ENCODE peak calls at places on chromosomes 13 and 19, in six cellular contexts. A, X, C, J, L and V are unnamed samples.

GRCh38 chr13:24851546-24851945 is 87.6 kb downstream of the RNF17 start:
- DNase-seq in X (no peak), J (no peak), L (peak; percentile 13), A (no peak), C (no peak), V (no peak)

GRCh38 chr13:89352384-89352783 is 1681.2 kb downstream of the SLITRK5 start:
- DNase-seq in J (no peak), L (no peak), A (no peak), C (no peak), X (no peak), V (no peak)

GRCh38 chr19:3801412-3802096 is 15.4 kb upstream of the MATK start:
- DNase-seq in X (peak; percentile 76), L (peak; percentile 60), J (peak; percentile 53), A (peak; percentile 77), C (no peak), V (no peak)

GRCh38 chr19:5093297-5093858 is 124.5 kb downstream of the KDM4B start:
- DNase-seq in A (peak; percentile 87), J (peak; percentile 79), C (peak; percentile 73), X (no peak), L (no peak), V (no peak)

GRCh38 chr19:33916792-33917191 is 120.1 kb downstream of the KCTD15 start:
- DNase-seq in X (no peak), C (no peak), J (no peak), L (no peak), A (no peak), V (no peak)

GRCh38 chr13:70043685-70044084 is 63.9 kb upstream of the ATXN8OS start:
- DNase-seq in J (no peak), A (no peak), L (no peak), X (no peak), C (no peak), V (no peak)

GRCh38 chr19:8210660-8211101 is 1.5 kb downstream of the CERS4 start:
- DNase-seq in J (no peak), X (no peak), A (no peak), L (no peak), C (no peak), V (no peak)

GRCh38 chr13:77779461-77780272 is 82.2 kb downstream of the SLAIN1 start:
- DNase-seq in L (peak; percentile 61), C (peak; percentile 48), X (no peak), A (no peak), J (no peak), V (no peak)

GRCh38 chr13:90800082-90800746 is 547.3 kb upstream of the MIR17HG start:
- DNase-seq in L (no peak), X (peak; percentile 72), J (peak; percentile 58), C (no peak), A (peak; percentile 87), V (peak; percentile 90)

GRCh38 chr13:20465218-20465879 is 60.3 kb downstream of the CRYL1 start:
- DNase-seq in C (no peak), L (no peak), X (no peak), J (no peak), A (no peak), V (no peak)

GRCh38 chr19:12984683-12985048 is 10.6 kb upstream of the NFIX start:
- DNase-seq in L (no peak), X (no peak), A (peak; percentile 62), J (no peak), C (no peak), V (no peak)

GRCh38 chr19:38512277-38512676 is 78.8 kb downstream of the RYR1 start:
- DNase-seq in C (no peak), J (no peak), A (no peak), L (no peak), X (no peak), V (no peak)

GRCh38 chr13:112931028-112931934 is 37.7 kb upstream of the MCF2L start:
- DNase-seq in A (no peak), X (no peak), J (peak; percentile 53), C (peak; percentile 78), L (peak; percentile 76), V (no peak)

GRCh38 chr13:69264362-69265334 is 843.0 kb upstream of the ATXN8OS start:
- DNase-seq in A (no peak), X (no peak), J (no peak), C (no peak), L (no peak), V (no peak)

GRCh38 chr13:98517576-98518310 is 59.2 kb downstream of the STK24 start:
- DNase-seq in L (no peak), C (no peak), A (no peak), X (no peak), J (no peak), V (no peak)

GRCh38 chr13:46647514-46648065 is 94.6 kb downstream of the LRCH1 start:
- DNase-seq in J (no peak), C (no peak), X (no peak), L (no peak), A (no peak), V (no peak)

GRCh38 chr13:24502567-24503375 is 9.8 kb downstream of the PARP4 start:
- DNase-seq in C (no peak), A (peak; percentile 58), J (peak; percentile 46), L (peak; percentile 67), X (no peak), V (no peak)

GRCh38 chr19:28009696-28010095 is 1203.3 kb downstream of the UQCRFS1 start:
- DNase-seq in X (no peak), C (no peak), J (no peak), L (no peak), A (no peak), V (no peak)

GRCh38 chr13:30186644-30187431 is 120.5 kb downstream of the KATNAL1 start:
- DNase-seq in L (no peak), X (no peak), C (peak; percentile 67), A (no peak), J (no peak), V (no peak)

GRCh38 chr19:15466851-15467733 is 2.7 kb upstream of the RASAL3 start:
- DNase-seq in A (no peak), J (no peak), L (peak; percentile 43), X (peak; percentile 29), C (no peak), V (no peak)

GRCh38 chr19:49393871-49394270 is 5.8 kb downstream of the KASH5 start:
- DNase-seq in C (no peak), A (no peak), L (no peak), X (no peak), J (no peak), V (peak; percentile 50)

GRCh38 chr19:45774765-45775164 is 5.7 kb upstream of the SIX5 start:
- DNase-seq in A (no peak), C (no peak), L (no peak), J (no peak), X (no peak), V (no peak)